ENCODE peak calls at places on chromosomes 11 and 22, in eight cellular contexts. One of them, this sample, is unnamed.

GRCh38 chr22:50119768-50120251 is 30.0 kb downstream of the MOV10L1 start:
- DNase-seq in gastrocnemius medialis: no peak
- DNase-seq in mammary epithelial cell: no peak
- DNase-seq in foreskin fibroblast: peak; percentile 15
- DNase-seq in transverse colon: no peak
- DNase-seq in psoas muscle: no peak
- DNase-seq in AG04450: no peak
- DNase-seq in ovary: peak; percentile 48
- DNase-seq in this sample: no peak

GRCh38 chr11:96084610-96085348 is 160.9 kb upstream of the MTMR2 start:
- DNase-seq in gastrocnemius medialis: no peak
- DNase-seq in mammary epithelial cell: no peak
- DNase-seq in foreskin fibroblast: no peak
- DNase-seq in transverse colon: no peak
- DNase-seq in psoas muscle: no peak
- DNase-seq in AG04450: no peak
- DNase-seq in ovary: no peak
- DNase-seq in this sample: no peak

GRCh38 chr22:45497746-45498145 is 4.9 kb upstream of the FBLN1 start:
- DNase-seq in gastrocnemius medialis: no peak
- DNase-seq in mammary epithelial cell: no peak
- DNase-seq in foreskin fibroblast: peak; percentile 39
- DNase-seq in transverse colon: no peak
- DNase-seq in psoas muscle: no peak
- DNase-seq in AG04450: no peak
- DNase-seq in ovary: no peak
- DNase-seq in this sample: no peak

GRCh38 chr11:131924446-131925240 is 554.2 kb downstream of the NTM start:
- DNase-seq in gastrocnemius medialis: no peak
- DNase-seq in mammary epithelial cell: peak; percentile 35
- DNase-seq in foreskin fibroblast: peak; percentile 40
- DNase-seq in transverse colon: no peak
- DNase-seq in psoas muscle: no peak
- DNase-seq in AG04450: no peak
- DNase-seq in ovary: no peak
- DNase-seq in this sample: no peak

GRCh38 chr22:42459273-42460040 is 27.3 kb upstream of the NFAM1 start:
- DNase-seq in gastrocnemius medialis: no peak
- DNase-seq in mammary epithelial cell: no peak
- DNase-seq in foreskin fibroblast: no peak
- DNase-seq in transverse colon: peak; percentile 47
- DNase-seq in psoas muscle: no peak
- DNase-seq in AG04450: no peak
- DNase-seq in ovary: no peak
- DNase-seq in this sample: no peak

GRCh38 chr11:13928566-13929251 is 33.8 kb upstream of the SPON1 start:
- DNase-seq in gastrocnemius medialis: no peak
- DNase-seq in mammary epithelial cell: peak; percentile 51
- DNase-seq in foreskin fibroblast: peak; percentile 86
- DNase-seq in transverse colon: no peak
- DNase-seq in psoas muscle: no peak
- DNase-seq in AG04450: no peak
- DNase-seq in ovary: no peak
- DNase-seq in this sample: no peak

GRCh38 chr11:121514998-121515671 is 62.4 kb upstream of the SORL1-AS1 start:
- DNase-seq in gastrocnemius medialis: no peak
- DNase-seq in mammary epithelial cell: no peak
- DNase-seq in foreskin fibroblast: no peak
- DNase-seq in transverse colon: no peak
- DNase-seq in psoas muscle: no peak
- DNase-seq in AG04450: no peak
- DNase-seq in ovary: no peak
- DNase-seq in this sample: no peak

GRCh38 chr11:8863838-8864237 is 47.2 kb upstream of the AKIP1 start:
- DNase-seq in gastrocnemius medialis: no peak
- DNase-seq in mammary epithelial cell: peak; percentile 65
- DNase-seq in foreskin fibroblast: peak; percentile 80
- DNase-seq in transverse colon: no peak
- DNase-seq in psoas muscle: no peak
- DNase-seq in AG04450: no peak
- DNase-seq in ovary: no peak
- DNase-seq in this sample: no peak

GRCh38 chr11:20278727-20279126 is 84.8 kb upstream of the HTATIP2 start:
- DNase-seq in gastrocnemius medialis: no peak
- DNase-seq in mammary epithelial cell: no peak
- DNase-seq in foreskin fibroblast: no peak
- DNase-seq in transverse colon: no peak
- DNase-seq in psoas muscle: no peak
- DNase-seq in AG04450: no peak
- DNase-seq in ovary: no peak
- DNase-seq in this sample: peak; percentile 38

GRCh38 chr11:125273519-125274000 is 109.0 kb downstream of the PKNOX2 start:
- DNase-seq in gastrocnemius medialis: no peak
- DNase-seq in mammary epithelial cell: no peak
- DNase-seq in foreskin fibroblast: no peak
- DNase-seq in transverse colon: no peak
- DNase-seq in psoas muscle: no peak
- DNase-seq in AG04450: no peak
- DNase-seq in ovary: no peak
- DNase-seq in this sample: no peak

GRCh38 chr11:97109078-97109477 is 719.3 kb downstream of the JRKL start:
- DNase-seq in gastrocnemius medialis: no peak
- DNase-seq in mammary epithelial cell: no peak
- DNase-seq in foreskin fibroblast: no peak
- DNase-seq in transverse colon: no peak
- DNase-seq in psoas muscle: no peak
- DNase-seq in AG04450: no peak
- DNase-seq in ovary: no peak
- DNase-seq in this sample: no peak

GRCh38 chr11:33177676-33178336 is 16.5 kb upstream of the CSTF3 start:
- DNase-seq in gastrocnemius medialis: no peak
- DNase-seq in mammary epithelial cell: no peak
- DNase-seq in foreskin fibroblast: no peak
- DNase-seq in transverse colon: no peak
- DNase-seq in psoas muscle: no peak
- DNase-seq in AG04450: no peak
- DNase-seq in ovary: no peak
- DNase-seq in this sample: no peak

GRCh38 chr11:57428643-57429042 is 1.7 kb upstream of the SLC43A3 start:
- DNase-seq in gastrocnemius medialis: no peak
- DNase-seq in mammary epithelial cell: no peak
- DNase-seq in foreskin fibroblast: no peak
- DNase-seq in transverse colon: no peak
- DNase-seq in psoas muscle: no peak
- DNase-seq in AG04450: no peak
- DNase-seq in ovary: no peak
- DNase-seq in this sample: no peak

GRCh38 chr22:25403752-25404471 is 160.6 kb upstream of the GRK3 start:
- DNase-seq in gastrocnemius medialis: no peak
- DNase-seq in mammary epithelial cell: peak; percentile 21
- DNase-seq in foreskin fibroblast: peak; percentile 78
- DNase-seq in transverse colon: no peak
- DNase-seq in psoas muscle: no peak
- DNase-seq in AG04450: no peak
- DNase-seq in ovary: no peak
- DNase-seq in this sample: peak; percentile 59

GRCh38 chr22:38506118-38506962 is at the start of gene DDX17:
- DNase-seq in gastrocnemius medialis: peak; percentile 91
- DNase-seq in mammary epithelial cell: peak; percentile 92
- DNase-seq in foreskin fibroblast: peak; percentile 97
- DNase-seq in transverse colon: peak; percentile 95
- DNase-seq in psoas muscle: peak; percentile 95
- DNase-seq in AG04450: peak; percentile 88
- DNase-seq in ovary: peak; percentile 96
- DNase-seq in this sample: peak; percentile 92

GRCh38 chr11:132925825-132926469 is 606.4 kb downstream of the OPCML start:
- DNase-seq in gastrocnemius medialis: no peak
- DNase-seq in mammary epithelial cell: no peak
- DNase-seq in foreskin fibroblast: no peak
- DNase-seq in transverse colon: no peak
- DNase-seq in psoas muscle: no peak
- DNase-seq in AG04450: no peak
- DNase-seq in ovary: no peak
- DNase-seq in this sample: no peak

GRCh38 chr11:104490182-104490581 is 326.2 kb upstream of the PDGFD start:
- DNase-seq in gastrocnemius medialis: no peak
- DNase-seq in mammary epithelial cell: no peak
- DNase-seq in foreskin fibroblast: no peak
- DNase-seq in transverse colon: no peak
- DNase-seq in psoas muscle: no peak
- DNase-seq in AG04450: no peak
- DNase-seq in ovary: no peak
- DNase-seq in this sample: no peak

GRCh38 chr11:92979176-92979575 is 9.7 kb downstream of the MTNR1B start:
- DNase-seq in gastrocnemius medialis: no peak
- DNase-seq in mammary epithelial cell: peak; percentile 62
- DNase-seq in foreskin fibroblast: peak; percentile 7
- DNase-seq in transverse colon: no peak
- DNase-seq in psoas muscle: no peak
- DNase-seq in AG04450: peak; percentile 53
- DNase-seq in ovary: no peak
- DNase-seq in this sample: no peak

DNA sequence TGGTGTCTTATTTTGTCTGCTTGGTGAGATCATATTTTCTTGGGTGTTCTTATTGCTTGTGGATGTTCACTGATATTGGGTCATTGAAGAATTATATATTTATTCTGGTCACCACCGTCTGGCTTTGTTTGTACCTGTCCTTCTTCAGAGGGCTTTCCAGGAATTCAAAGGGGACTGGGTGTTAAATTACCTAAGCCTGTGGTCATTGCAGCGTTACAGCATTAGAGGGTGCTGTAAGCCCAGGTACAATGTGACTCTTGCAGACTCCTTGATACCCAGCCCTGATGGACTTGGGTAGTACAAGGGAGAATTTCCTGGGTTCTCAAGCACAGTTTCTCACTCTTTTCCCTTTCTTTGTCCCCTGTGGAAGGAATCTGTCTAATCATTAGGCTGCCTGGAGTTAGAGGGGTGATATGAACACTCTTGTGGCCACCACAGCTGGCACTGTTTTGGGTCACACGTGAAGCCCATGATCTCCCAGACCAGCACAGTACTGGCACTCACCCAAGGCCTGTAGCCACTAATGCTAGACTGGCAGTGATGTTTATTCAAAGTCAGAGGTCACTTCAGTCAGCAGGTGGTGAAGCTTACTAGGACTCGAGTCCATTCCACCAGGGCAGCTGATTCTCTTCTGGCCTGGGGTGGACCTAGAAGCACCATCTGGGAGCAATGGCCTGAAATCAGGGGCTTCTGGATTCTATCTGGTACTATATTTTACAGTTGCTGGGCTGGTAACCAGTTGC is 56.1 kb upstream of the NARS2 start:
- DNase-seq in gastrocnemius medialis: no peak
- DNase-seq in mammary epithelial cell: no peak
- DNase-seq in foreskin fibroblast: no peak
- DNase-seq in transverse colon: no peak
- DNase-seq in psoas muscle: no peak
- DNase-seq in AG04450: no peak
- DNase-seq in ovary: no peak
- DNase-seq in this sample: no peak
- TF ChIP-seq CTCF in gastrocnemius medialis: no peak
- TF ChIP-seq CTCF in mammary epithelial cell: no peak
- TF ChIP-seq CTCF in foreskin fibroblast: no peak
- TF ChIP-seq CTCF in transverse colon: no peak
- TF ChIP-seq CTCF in psoas muscle: no peak
- TF ChIP-seq CTCF in AG04450: no peak
- TF ChIP-seq CTCF in ovary: no peak
- TF ChIP-seq CTCF in this sample: no peak

GRCh38 chr11:36069576-36070214 is 125.8 kb downstream of the LDLRAD3 start:
- DNase-seq in gastrocnemius medialis: no peak
- DNase-seq in mammary epithelial cell: peak; percentile 52
- DNase-seq in foreskin fibroblast: no peak
- DNase-seq in transverse colon: no peak
- DNase-seq in psoas muscle: no peak
- DNase-seq in AG04450: no peak
- DNase-seq in ovary: no peak
- DNase-seq in this sample: no peak
- TF ChIP-seq CTCF in gastrocnemius medialis: no peak
- TF ChIP-seq CTCF in mammary epithelial cell: peak; percentile 47
- TF ChIP-seq CTCF in foreskin fibroblast: no peak
- TF ChIP-seq CTCF in transverse colon: no peak
- TF ChIP-seq CTCF in psoas muscle: peak; percentile 20
- TF ChIP-seq CTCF in AG04450: no peak
- TF ChIP-seq CTCF in ovary: no peak
- TF ChIP-seq CTCF in this sample: no peak

DNA sequence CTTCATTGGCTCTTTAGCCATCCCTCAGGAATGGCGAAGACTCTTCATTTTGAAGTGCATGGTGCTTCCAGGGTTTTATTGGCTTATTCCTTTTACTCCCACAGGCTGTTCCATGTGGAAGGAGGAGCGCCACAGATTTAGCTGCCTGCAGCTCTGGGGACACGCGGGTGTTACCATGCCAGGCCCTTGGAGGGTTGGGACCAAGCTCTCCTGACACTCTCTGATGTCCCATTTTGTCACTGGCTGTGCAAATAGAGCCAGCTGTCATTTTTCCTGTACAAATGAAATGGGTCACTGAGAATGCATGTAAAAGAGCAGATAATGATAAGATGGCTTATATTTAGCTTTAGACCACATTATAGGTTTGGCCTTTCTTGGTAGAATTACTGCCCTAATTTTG is 9.2 kb downstream of the THYN1 start:
- DNase-seq in gastrocnemius medialis: no peak
- DNase-seq in mammary epithelial cell: no peak
- DNase-seq in foreskin fibroblast: no peak
- DNase-seq in transverse colon: no peak
- DNase-seq in psoas muscle: no peak
- DNase-seq in AG04450: no peak
- DNase-seq in ovary: no peak
- DNase-seq in this sample: no peak
- TF ChIP-seq CTCF in gastrocnemius medialis: no peak
- TF ChIP-seq CTCF in mammary epithelial cell: no peak
- TF ChIP-seq CTCF in foreskin fibroblast: no peak
- TF ChIP-seq CTCF in transverse colon: no peak
- TF ChIP-seq CTCF in psoas muscle: no peak
- TF ChIP-seq CTCF in AG04450: no peak
- TF ChIP-seq CTCF in ovary: no peak
- TF ChIP-seq CTCF in this sample: no peak

GRCh38 chr11:119307974-119308373 is 9.0 kb downstream of the MCAM start:
- DNase-seq in gastrocnemius medialis: no peak
- DNase-seq in mammary epithelial cell: no peak
- DNase-seq in foreskin fibroblast: no peak
- DNase-seq in transverse colon: no peak
- DNase-seq in psoas muscle: no peak
- DNase-seq in AG04450: no peak
- DNase-seq in ovary: no peak
- DNase-seq in this sample: no peak

GRCh38 chr11:119305556-119306372 is 11.2 kb downstream of the MCAM start:
- DNase-seq in gastrocnemius medialis: no peak
- DNase-seq in mammary epithelial cell: no peak
- DNase-seq in foreskin fibroblast: no peak
- DNase-seq in transverse colon: no peak
- DNase-seq in psoas muscle: no peak
- DNase-seq in AG04450: no peak
- DNase-seq in ovary: no peak
- DNase-seq in this sample: no peak

GRCh38 chr11:119306373-119306890 is 10.5 kb downstream of the MCAM start:
- DNase-seq in gastrocnemius medialis: no peak
- DNase-seq in mammary epithelial cell: no peak
- DNase-seq in foreskin fibroblast: peak; percentile 82
- DNase-seq in transverse colon: no peak
- DNase-seq in psoas muscle: peak; percentile 68
- DNase-seq in AG04450: no peak
- DNase-seq in ovary: peak; percentile 55
- DNase-seq in this sample: no peak

GRCh38 chr11:119309411-119309810 is 7.5 kb downstream of the MCAM start:
- DNase-seq in gastrocnemius medialis: no peak
- DNase-seq in mammary epithelial cell: no peak
- DNase-seq in foreskin fibroblast: no peak
- DNase-seq in transverse colon: no peak
- DNase-seq in psoas muscle: no peak
- DNase-seq in AG04450: no peak
- DNase-seq in ovary: no peak
- DNase-seq in this sample: no peak

GRCh38 chr11:119307219-119307618 is 9.7 kb downstream of the MCAM start:
- DNase-seq in gastrocnemius medialis: no peak
- DNase-seq in mammary epithelial cell: no peak
- DNase-seq in foreskin fibroblast: no peak
- DNase-seq in transverse colon: no peak
- DNase-seq in psoas muscle: no peak
- DNase-seq in AG04450: no peak
- DNase-seq in ovary: no peak
- DNase-seq in this sample: no peak
- TF ChIP-seq CTCF in gastrocnemius medialis: no peak
- TF ChIP-seq CTCF in mammary epithelial cell: peak; percentile 21
- TF ChIP-seq CTCF in foreskin fibroblast: peak; percentile 17
- TF ChIP-seq CTCF in transverse colon: no peak
- TF ChIP-seq CTCF in psoas muscle: peak; percentile 27
- TF ChIP-seq CTCF in AG04450: peak; percentile 13
- TF ChIP-seq CTCF in ovary: no peak
- TF ChIP-seq CTCF in this sample: no peak

This sample was measured in GM13976.